ENCODE peak calls at places on chromosomes 3 and 15, in ten cellular contexts. V is mammary epithelial cell, O is MM.1S, M is IMR-90, Q is GM23338, P is HCT116, N is astrocyte, I is OCI-LY7, R is hepatocyte, L is H9. F is an unnamed sample.

GRCh38 chr15:63901912-63902670 is 68.3 kb upstream of the HERC1 start:
- DNase-seq in V (no peak), O (no peak), M (no peak), Q (no peak), P (no peak), N (no peak), I (no peak), R (no peak), L (no peak), F (no peak)

GRCh38 chr3:53079147-53079546 is 33.3 kb upstream of the SFMBT1 start:
- DNase-seq in V (no peak), O (no peak), M (no peak), Q (no peak), P (no peak), N (no peak), I (no peak), R (no peak), L (peak), F (no peak)

GRCh38 chr3:168030488-168031054 is 65.2 kb downstream of the GOLIM4 start:
- DNase-seq in V (no peak), O (no peak), M (no peak), Q (no peak), P (no peak), N (no peak), I (no peak), R (no peak), L (no peak), F (no peak)

GRCh38 chr3:137582484-137582883 is 181.6 kb upstream of the SOX14 start:
- DNase-seq in V (no peak), O (no peak), M (no peak), Q (peak), P (no peak), N (no peak), I (no peak), R (no peak), L (peak), F (no peak)

GRCh38 chr3:189001559-189001958 is 170.2 kb upstream of the TPRG1 start:
- DNase-seq in V (peak), O (no peak), M (peak), Q (no peak), P (peak), N (peak), I (no peak), R (no peak), L (no peak), F (peak)

GRCh38 chr3:141392018-141392370 is 23.7 kb downstream of the ZBTB38 start:
- DNase-seq in V (no peak), O (peak), M (no peak), Q (no peak), P (no peak), N (no peak), I (no peak), R (no peak), L (no peak), F (no peak)

GRCh38 chr15:29825205-29825604 is 2.9 kb upstream of the TJP1 start:
- DNase-seq in V (peak), O (peak), M (no peak), Q (no peak), P (no peak), N (peak), I (peak), R (no peak), L (no peak), F (no peak)

GRCh38 chr15:72313448-72313840 is 6.5 kb downstream of the CELF6 start:
- DNase-seq in V (no peak), O (no peak), M (no peak), Q (no peak), P (no peak), N (no peak), I (no peak), R (no peak), L (peak), F (no peak)

GRCh38 chr15:94015324-94015723 is 216.0 kb upstream of the MCTP2 start:
- DNase-seq in V (no peak), O (no peak), M (no peak), Q (no peak), P (no peak), N (peak), I (no peak), R (no peak), L (no peak), F (no peak)

GRCh38 chr15:60758961-60759729 is 280.2 kb upstream of the ICE2 start:
- DNase-seq in V (peak), O (no peak), M (peak), Q (no peak), P (no peak), N (peak), I (no peak), R (no peak), L (no peak), F (no peak)

GRCh38 chr15:62983956-62984355 is 58.6 kb upstream of the TPM1 start:
- DNase-seq in V (no peak), O (no peak), M (no peak), Q (no peak), P (no peak), N (no peak), I (no peak), R (no peak), L (no peak), F (no peak)

DNA sequence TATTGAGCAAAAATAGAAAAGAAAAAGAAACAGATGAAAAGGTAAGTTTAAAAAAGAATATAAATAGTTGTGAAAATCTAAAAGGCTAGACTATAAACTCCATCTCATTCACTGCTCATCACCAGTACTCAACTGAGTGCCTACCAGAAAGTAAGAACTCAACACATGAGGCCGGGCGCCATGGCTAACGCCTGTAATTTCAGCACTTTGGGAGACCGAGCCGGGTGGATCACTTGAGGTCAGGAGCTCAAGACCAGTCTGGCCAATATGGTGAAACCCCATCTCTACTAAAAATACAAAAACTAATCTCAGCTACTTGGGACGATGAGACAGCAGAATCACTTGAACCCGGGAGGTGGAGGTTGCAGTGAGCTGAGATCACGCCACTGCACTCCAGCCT is 19.3 kb downstream of the LSAMP start:
- DNase-seq in V (no peak), O (no peak), M (no peak), Q (no peak), P (no peak), N (no peak), I (no peak), R (no peak), L (no peak), F (no peak)
- H2AFZ ChIP-seq in V (no peak), O (no peak), M (no peak), Q (no peak), P (no peak), N (no peak), I (no peak), R (no peak), L (no peak), F (no peak)

GRCh38 chr3:43748179-43748578 is 57.4 kb downstream of the ABHD5 start:
- DNase-seq in V (no peak), O (no peak), M (peak), Q (no peak), P (no peak), N (no peak), I (no peak), R (no peak), L (no peak), F (no peak)
- TF ChIP-seq CTCF in V (no peak), O (no peak), M (peak), Q (no peak), P (no peak), N (no peak), I (no peak), R (no peak), L (no peak), F (no peak)

DNA sequence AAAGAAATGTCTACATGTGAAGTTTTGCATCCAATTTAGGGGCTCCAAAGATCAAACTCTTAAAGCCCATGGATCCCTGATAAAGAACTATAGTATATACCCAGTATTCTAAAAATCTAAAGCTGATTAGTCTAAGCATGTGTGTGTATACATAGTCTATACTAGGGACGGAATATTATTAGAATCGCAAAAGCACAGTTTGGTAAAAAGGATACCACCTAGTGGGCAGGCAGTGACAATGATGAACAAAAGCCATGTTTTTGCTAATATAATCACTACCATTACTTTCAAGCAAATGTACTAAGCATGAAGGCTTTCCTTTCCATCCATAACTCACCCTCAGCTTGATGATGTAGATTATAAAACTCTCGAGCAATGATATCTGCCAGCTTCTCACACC is 16.5 kb downstream of the POLQ start:
- DNase-seq in V (no peak), O (no peak), M (peak), Q (no peak), P (no peak), N (no peak), I (no peak), R (peak), L (no peak), F (no peak)
- H2AFZ ChIP-seq in V (no peak), O (no peak), M (no peak), Q (no peak), P (no peak), N (no peak), I (no peak), R (no peak), L (no peak), F (no peak)

GRCh38 chr15:66923438-66923881 is 141.9 kb upstream of the SMAD3 start:
- DNase-seq in V (no peak), O (no peak), M (no peak), Q (peak), P (peak), N (no peak), I (peak), R (peak), L (peak), F (no peak)
- TF ChIP-seq CTCF in V (no peak), O (peak), M (peak), Q (peak), P (peak), N (peak), I (peak), R (peak), L (peak), F (peak)

DNA sequence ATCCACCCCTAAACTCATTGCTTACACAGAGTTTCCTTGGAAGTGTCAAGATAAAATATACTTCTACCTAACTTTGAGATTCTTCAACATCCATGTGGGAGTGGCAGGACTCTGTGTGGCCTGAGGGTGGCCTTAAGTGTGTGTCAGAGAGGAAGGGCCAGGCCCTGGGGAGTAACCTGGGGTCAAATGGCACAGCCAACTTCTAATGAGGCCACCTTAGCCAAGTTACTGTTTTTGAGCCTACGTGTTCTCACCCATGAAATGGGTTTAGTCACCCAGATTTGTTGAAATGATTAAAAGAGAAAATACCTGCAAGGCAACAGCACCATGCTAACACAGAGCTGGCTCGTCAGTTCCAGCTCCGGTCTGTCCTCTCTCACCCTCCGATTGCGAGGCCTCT is 28.5 kb upstream of the UBE2Q2 start:
- DNase-seq in V (no peak), O (no peak), M (no peak), Q (no peak), P (no peak), N (no peak), I (no peak), R (no peak), L (no peak), F (no peak)
- H2AFZ ChIP-seq in V (no peak), O (no peak), M (no peak), Q (peak), P (no peak), N (no peak), I (no peak), R (no peak), L (no peak), F (no peak)

GRCh38 chr15:52217186-52217585 is 26.0 kb upstream of the GNB5 start:
- DNase-seq in V (no peak), O (no peak), M (no peak), Q (peak), P (no peak), N (no peak), I (peak), R (no peak), L (peak), F (peak)
- TF ChIP-seq CTCF in V (no peak), O (peak), M (no peak), Q (peak), P (peak), N (no peak), I (peak), R (no peak), L (peak), F (peak)

GRCh38 chr3:146777941-146778340 is 172.8 kb upstream of the PLSCR5 start:
- DNase-seq in V (no peak), O (no peak), M (no peak), Q (no peak), P (no peak), N (no peak), I (no peak), R (no peak), L (no peak), F (no peak)

GRCh38 chr3:146783446-146783845 is 178.3 kb upstream of the PLSCR5 start:
- DNase-seq in V (no peak), O (no peak), M (no peak), Q (no peak), P (no peak), N (peak), I (no peak), R (no peak), L (no peak), F (no peak)

GRCh38 chr3:146780251-146780650 is 175.1 kb upstream of the PLSCR5 start:
- DNase-seq in V (peak), O (no peak), M (peak), Q (no peak), P (no peak), N (no peak), I (no peak), R (no peak), L (no peak), F (no peak)

GRCh38 chr3:146781059-146781458 is 175.9 kb upstream of the PLSCR5 start:
- DNase-seq in V (no peak), O (no peak), M (no peak), Q (peak), P (no peak), N (no peak), I (no peak), R (no peak), L (peak), F (no peak)

GRCh38 chr3:146781606-146782005 is 176.5 kb upstream of the PLSCR5 start:
- DNase-seq in V (no peak), O (no peak), M (peak), Q (no peak), P (no peak), N (peak), I (no peak), R (no peak), L (no peak), F (no peak)
- H2AFZ ChIP-seq in V (no peak), O (no peak), M (no peak), Q (no peak), P (no peak), N (no peak), I (no peak), R (no peak), L (no peak), F (no peak)

GRCh38 chr3:138935864-138936762 is 10.8 kb downstream of the FOXL2 start:
- DNase-seq in V (peak), O (peak), M (peak), Q (peak), P (peak), N (peak), I (peak), R (peak), L (peak), F (no peak)

GRCh38 chr3:138938056-138938876 is 8.7 kb downstream of the FOXL2 start:
- DNase-seq in V (no peak), O (no peak), M (no peak), Q (peak), P (no peak), N (no peak), I (no peak), R (no peak), L (peak), F (no peak)

GRCh38 chr3:138935505-138935863 is 11.5 kb downstream of the FOXL2 start:
- DNase-seq in V (no peak), O (no peak), M (no peak), Q (no peak), P (no peak), N (no peak), I (no peak), R (no peak), L (no peak), F (no peak)

GRCh38 chr3:138937690-138938055 is 9.3 kb downstream of the FOXL2 start:
- DNase-seq in V (no peak), O (no peak), M (no peak), Q (peak), P (no peak), N (no peak), I (no peak), R (no peak), L (no peak), F (no peak)

GRCh38 chr3:138936763-138937689 is 9.9 kb downstream of the FOXL2 start:
- DNase-seq in V (no peak), O (no peak), M (no peak), Q (no peak), P (no peak), N (no peak), I (no peak), R (no peak), L (no peak), F (no peak)
- TF ChIP-seq CTCF in V (no peak), O (no peak), M (no peak), Q (no peak), P (no peak), N (no peak), I (no peak), R (no peak), L (no peak), F (no peak)

F was measured in keratinocyte.